ENCODE peak calls at places on chromosomes 12 and 14, in four cellular contexts. M, W, V and A are unnamed samples.

GRCh38 chr14:72049462-72049861 is 117.2 kb downstream of the RGS6 start:
- DNase-seq in M (no peak), W (peak; percentile 64), V (no peak), A (no peak)

GRCh38 chr14:69928111-69928523 is 48.9 kb downstream of the SMOC1 start:
- DNase-seq in M (no peak), W (no peak), V (no peak), A (no peak)

GRCh38 chr12:52044284-52044983 is 6.8 kb upstream of the NR4A1 start:
- DNase-seq in M (no peak), W (no peak), V (no peak), A (no peak)

GRCh38 chr14:99612065-99612736 is 8.2 kb upstream of the CCDC85C start:
- DNase-seq in M (no peak), W (no peak), V (no peak), A (no peak)

GRCh38 chr12:94938583-94938982 is 64.9 kb downstream of the NDUFA12 start:
- DNase-seq in M (no peak), W (no peak), V (no peak), A (no peak)

GRCh38 chr12:48936379-48936979 is 11.2 kb upstream of the FKBP11 start:
- DNase-seq in M (peak; percentile 84), W (no peak), V (peak; percentile 43), A (peak; percentile 89)

GRCh38 chr12:127363392-127363791 is 903.6 kb upstream of the TMEM132C start:
- DNase-seq in M (no peak), W (no peak), V (no peak), A (no peak)

GRCh38 chr12:49518914-49519573 is 19.8 kb upstream of the KCNH3 start:
- DNase-seq in M (no peak), W (no peak), V (no peak), A (no peak)

GRCh38 chr12:77687346-77687745 is 143.3 kb upstream of the NAV3 start:
- DNase-seq in M (no peak), W (no peak), V (no peak), A (no peak)

GRCh38 chr14:78164226-78164853 is 5.8 kb upstream of the NRXN3 start:
- DNase-seq in M (peak; percentile 45), W (no peak), V (peak; percentile 15), A (peak; percentile 83)

GRCh38 chr14:70254476-70254961 is 65.8 kb upstream of the SLC8A3 start:
- DNase-seq in M (peak; percentile 8), W (no peak), V (peak; percentile 43), A (peak; percentile 46)

GRCh38 chr12:13435535-13435934 is 239.0 kb downstream of the EMP1 start:
- DNase-seq in M (no peak), W (no peak), V (no peak), A (no peak)

GRCh38 chr12:58298793-58299192 is 357.4 kb downstream of the ATP23 start:
- DNase-seq in M (no peak), W (no peak), V (no peak), A (no peak)

GRCh38 chr12:113500662-113501435 is 29.2 kb upstream of the LHX5 start:
- DNase-seq in M (no peak), W (no peak), V (no peak), A (no peak)

GRCh38 chr14:89123851-89124250 is 293.2 kb downstream of the FOXN3 start:
- DNase-seq in M (no peak), W (no peak), V (no peak), A (no peak)

GRCh38 chr14:51482112-51482511 is 169.6 kb upstream of the FRMD6 start:
- DNase-seq in M (no peak), W (no peak), V (no peak), A (no peak)

GRCh38 chr12:85277900-85278597 is 2.0 kb upstream of the ALX1 start:
- DNase-seq in M (no peak), W (no peak), V (no peak), A (peak; percentile 60)

GRCh38 chr12:46111727-46112126 is 121.4 kb upstream of the SCAF11 start:
- DNase-seq in M (no peak), W (no peak), V (no peak), A (no peak)

GRCh38 chr14:69317392-69317755 is 57.4 kb downstream of the GALNT16 start:
- DNase-seq in M (no peak), W (no peak), V (no peak), A (no peak)

GRCh38 chr14:69999246-69999645 is 120.0 kb downstream of the SMOC1 start:
- DNase-seq in M (no peak), W (no peak), V (no peak), A (no peak)

GRCh38 chr14:60668431-60669112 is 19.3 kb upstream of the SIX1 start:
- DNase-seq in M (no peak), W (no peak), V (no peak), A (no peak)

GRCh38 chr14:60662987-60663386 is 13.7 kb upstream of the SIX1 start:
- DNase-seq in M (no peak), W (no peak), V (no peak), A (no peak)

GRCh38 chr14:60670994-60671393 is 21.7 kb upstream of the SIX1 start:
- DNase-seq in M (no peak), W (no peak), V (no peak), A (no peak)

GRCh38 chr14:60665178-60665555 is 15.9 kb upstream of the SIX1 start:
- DNase-seq in M (no peak), W (no peak), V (peak; percentile 74), A (no peak)
- TF ChIP-seq ETV6 in M (no peak), W (no peak), V (no peak), A (no peak)

GRCh38 chr12:130461868-130462557 is 124.3 kb downstream of the PIWIL1 start:
- DNase-seq in M (no peak), W (no peak), V (no peak), A (no peak)
- TF ChIP-seq ETV6 in M (no peak), W (no peak), V (no peak), A (no peak)

DNA sequence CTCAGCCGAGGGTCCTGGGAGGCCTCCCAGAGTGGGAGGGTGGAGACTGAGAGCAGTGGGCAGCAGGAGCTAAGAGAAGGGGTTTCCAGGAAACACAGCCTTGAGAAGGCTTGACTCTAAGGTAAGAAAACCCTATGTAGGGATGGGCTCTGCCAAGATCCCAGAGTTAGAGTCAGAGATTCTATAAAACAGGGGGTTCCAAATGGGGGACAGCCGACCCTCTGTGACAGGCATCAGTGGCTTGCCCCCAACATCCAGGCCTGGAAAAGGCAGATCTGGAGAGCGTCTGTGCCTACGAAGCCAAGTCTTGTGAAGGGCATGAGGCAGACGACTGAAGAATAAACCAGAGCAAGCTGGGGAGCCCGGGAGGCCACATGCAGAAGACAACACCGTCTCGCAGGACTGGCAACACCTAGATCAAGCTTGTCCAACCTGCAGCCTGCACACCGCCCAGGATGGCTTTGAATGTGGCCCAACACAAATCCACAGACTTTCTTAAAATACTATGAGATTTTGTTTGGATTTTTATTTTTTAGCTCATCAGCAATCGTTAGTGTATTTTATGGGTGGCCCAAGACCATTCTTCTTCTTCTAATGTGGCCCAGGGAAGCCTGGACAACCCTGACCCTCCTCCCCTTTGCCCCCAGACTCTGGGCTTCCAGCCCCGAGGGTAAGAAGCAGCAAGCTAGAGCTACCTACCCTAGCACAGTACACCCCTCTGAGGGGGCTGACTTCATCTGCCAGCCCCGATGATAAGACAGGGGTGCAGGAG is 42.1 kb downstream of the PRMT8 start:
- DNase-seq in M (no peak), W (no peak), V (no peak), A (no peak)
- TF ChIP-seq ETV6 in M (no peak), W (no peak), V (no peak), A (no peak)

DNA sequence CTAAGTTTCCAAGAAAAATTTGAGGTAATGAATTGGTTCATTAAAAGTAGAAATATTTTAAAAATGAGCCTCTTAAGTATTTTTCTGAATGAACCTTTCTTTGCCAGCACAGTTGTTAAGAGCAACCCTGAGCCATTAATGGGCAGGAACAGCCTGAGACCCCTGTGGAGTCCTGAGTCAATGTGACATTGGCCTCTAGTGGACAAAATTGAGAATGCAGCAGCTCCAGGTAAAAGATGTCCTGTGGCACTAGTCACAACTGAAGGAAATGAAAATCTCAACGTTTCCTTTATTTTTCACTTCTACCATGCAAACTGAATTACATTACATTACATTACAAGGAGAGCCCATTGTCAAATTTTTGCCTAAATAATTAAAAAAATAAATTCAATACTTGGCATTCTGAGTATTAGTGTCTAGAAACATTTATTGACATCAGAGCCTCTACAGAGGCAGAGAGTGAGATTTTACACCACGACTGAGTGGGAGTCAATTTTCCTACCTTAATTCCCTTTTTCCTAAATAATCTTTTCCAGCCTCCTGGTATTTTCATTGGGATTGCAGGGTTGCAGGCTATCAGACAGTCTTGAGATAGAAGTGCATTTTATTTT is 135.7 kb downstream of the PPM1H start:
- DNase-seq in M (peak; percentile 84), W (no peak), V (peak; percentile 56), A (peak; percentile 81)
- TF ChIP-seq ETV6 in M (no peak), W (no peak), V (no peak), A (no peak)

DNA sequence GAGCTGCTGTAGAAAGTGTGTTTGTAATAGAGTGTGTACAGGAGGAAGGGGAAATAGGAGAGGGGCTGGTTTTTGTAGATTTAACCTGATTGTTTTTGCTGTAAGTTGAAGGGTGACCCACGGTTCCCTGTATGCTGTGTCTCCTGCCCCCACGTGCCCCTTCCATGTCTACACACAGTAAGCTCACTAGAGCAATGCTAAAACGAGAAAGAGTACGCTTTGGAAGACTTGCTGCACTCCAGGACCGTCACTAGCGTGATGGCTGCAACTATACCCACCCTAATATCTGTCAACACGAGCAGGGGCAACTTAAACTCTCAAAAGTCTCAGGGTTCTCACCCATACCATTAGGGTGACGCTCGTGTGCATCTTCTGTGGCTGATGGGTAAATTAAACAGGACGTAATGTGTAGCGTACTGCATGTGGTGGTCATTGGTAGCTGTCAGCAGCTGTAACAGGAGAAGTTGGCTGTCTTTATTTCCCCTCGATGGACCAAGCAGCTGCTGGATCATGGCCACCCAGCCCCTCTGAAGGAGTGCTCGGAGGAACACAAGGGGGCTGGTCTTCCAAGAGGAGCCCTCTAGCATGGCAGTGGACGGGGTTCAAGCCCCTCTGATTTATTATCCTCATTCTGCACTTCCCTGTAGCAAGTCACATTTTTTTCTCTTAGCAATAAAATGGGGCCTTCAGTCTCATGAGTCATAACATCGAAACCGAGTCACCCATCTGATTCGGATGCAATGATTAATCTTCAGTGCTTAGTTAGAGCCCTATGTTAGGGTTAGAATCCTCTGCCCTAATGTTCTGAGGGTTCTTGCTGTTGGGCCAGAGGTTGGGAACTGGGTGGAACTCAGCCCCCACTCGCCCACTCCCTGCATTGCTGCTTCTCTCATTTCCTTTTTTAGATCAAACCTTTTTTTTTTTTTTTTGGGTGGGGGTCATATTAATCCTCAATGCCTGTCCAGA is 14.0 kb downstream of the CCND2 start:
- DNase-seq in M (no peak), W (no peak), V (no peak), A (peak; percentile 3)
- TF ChIP-seq ETV6 in M (no peak), W (no peak), V (no peak), A (no peak)

GRCh38 chr14:31716208-31716607 is 155.0 kb downstream of the NUBPL start:
- DNase-seq in M (no peak), W (no peak), V (no peak), A (no peak)

GRCh38 chr14:31717294-31718085 is 156.3 kb downstream of the NUBPL start:
- DNase-seq in M (no peak), W (no peak), V (peak; percentile 84), A (no peak)

GRCh38 chr14:31718585-31718984 is 157.4 kb downstream of the NUBPL start:
- DNase-seq in M (no peak), W (no peak), V (no peak), A (no peak)

DNA sequence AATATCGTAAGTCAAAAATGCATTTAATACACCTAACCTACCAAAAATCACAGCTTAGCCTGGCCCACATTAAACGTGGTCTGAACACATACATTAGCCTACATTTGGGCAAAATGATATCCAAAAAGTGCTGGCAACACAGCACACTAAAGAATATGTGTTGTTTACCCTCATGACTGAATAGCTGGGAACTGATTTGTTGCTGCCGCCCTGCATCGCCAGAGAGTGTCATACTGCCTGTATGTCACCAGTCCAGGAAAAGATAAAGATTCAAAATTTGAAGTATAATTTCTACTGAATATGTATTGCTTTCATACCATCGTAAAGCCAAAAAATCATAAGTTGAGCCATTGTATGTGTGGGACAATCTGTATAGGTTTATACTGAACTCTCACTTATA is 157.8 kb downstream of the NUBPL start:
- DNase-seq in M (no peak), W (no peak), V (no peak), A (no peak)
- TF ChIP-seq ETV6 in M (no peak), W (no peak), V (no peak), A (no peak)